ENCODE peak calls at places on chromosomes 2 and 18, in four cellular contexts. V is HCT116, D is ovary, O is IMR-90. B is an unnamed sample.

GRCh38 chr2:69493268-69493667 is 56.0 kb upstream of the NFU1 start:
- DNase-seq in D (no peak), V (no peak), O (no peak), B (no peak)

GRCh38 chr2:145114726-145115125 is 594.8 kb upstream of the ZEB2 start:
- DNase-seq in V (no peak), D (no peak), O (no peak), B (no peak)

GRCh38 chr2:78992451-78992806 is 33.1 kb upstream of the REG3G start:
- DNase-seq in V (no peak), D (no peak), O (no peak), B (no peak)

GRCh38 chr2:175366814-175367213 is 185.3 kb upstream of the ATP5MC3 start:
- DNase-seq in V (peak; percentile 38), O (peak; percentile 43), D (no peak), B (no peak)

GRCh38 chr2:67448648-67449047 is 51.5 kb downstream of the ETAA1 start:
- DNase-seq in V (no peak), O (no peak), D (no peak), B (no peak)

GRCh38 chr2:233793465-233794127 is 15.5 kb downstream of the MROH2A start:
- DNase-seq in D (no peak), V (no peak), O (no peak), B (no peak)

GRCh38 chr18:13558790-13559189 is 167.6 kb downstream of the FAM210A start:
- DNase-seq in D (no peak), V (no peak), O (no peak), B (no peak)

GRCh38 chr2:42558827-42559226 is 9.6 kb upstream of the MTA3 start:
- DNase-seq in D (no peak), O (no peak), V (peak; percentile 3), B (no peak)

GRCh38 chr2:135238651-135239050 is 186.6 kb downstream of the RAB3GAP1 start:
- DNase-seq in D (no peak), V (no peak), O (no peak), B (no peak)

GRCh38 chr2:190533968-190534309 is 583 bp downstream of the NEMP2 start:
- DNase-seq in V (no peak), D (no peak), O (no peak), B (no peak)

GRCh38 chr2:32745191-32745590 is 117.3 kb downstream of the TTC27 start:
- DNase-seq in D (no peak), V (no peak), O (peak; percentile 88), B (no peak)

DNA sequence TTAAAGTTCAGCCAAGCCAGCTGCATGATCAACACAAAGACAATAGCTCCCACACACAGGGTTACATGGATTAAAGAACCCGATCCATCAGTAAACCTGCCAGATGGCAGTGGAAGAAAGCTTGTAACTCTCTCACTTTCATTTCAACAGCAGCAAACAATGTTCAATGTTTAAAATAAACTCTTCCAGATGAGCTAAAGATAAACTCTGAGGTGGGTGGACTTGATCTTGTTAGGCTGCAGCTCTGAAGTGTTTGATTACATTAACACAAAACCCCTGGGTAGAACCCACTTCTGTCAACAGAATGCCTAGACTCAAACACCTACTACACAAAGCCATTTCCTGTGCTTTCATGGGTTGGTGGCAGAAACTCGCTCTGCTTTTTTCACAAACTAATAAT is 13.9 kb downstream of the RDH14 start:
- DNase-seq in D (no peak), V (no peak), O (peak; percentile 19), B (no peak)
- H3K27ac ChIP-seq in D (no peak overlapping the region), V (no peak overlapping the region), O (no peak overlapping the region), B (no peak overlapping the region)

GRCh38 chr2:60446413-60447358 is 106.8 kb downstream of the BCL11A start:
- DNase-seq in D (no peak), V (no peak), O (no peak), B (no peak)
- TF ChIP-seq POLR2A in D (no peak), V (no peak), O (no peak), B (no peak)

GRCh38 chr2:101733257-101733993 is 35.9 kb downstream of the MAP4K4 start:
- DNase-seq in V (no peak), D (peak; percentile 27), O (no peak), B (no peak)

GRCh38 chr2:101732773-101733256 is 35.3 kb downstream of the MAP4K4 start:
- DNase-seq in V (no peak), O (no peak), D (no peak), B (no peak)

GRCh38 chr2:101735166-101735533 is 37.6 kb downstream of the MAP4K4 start:
- DNase-seq in D (no peak), V (no peak), O (no peak), B (no peak)

GRCh38 chr2:101736233-101736632 is 38.7 kb downstream of the MAP4K4 start:
- DNase-seq in D (no peak), O (no peak), V (no peak), B (no peak)

DNA sequence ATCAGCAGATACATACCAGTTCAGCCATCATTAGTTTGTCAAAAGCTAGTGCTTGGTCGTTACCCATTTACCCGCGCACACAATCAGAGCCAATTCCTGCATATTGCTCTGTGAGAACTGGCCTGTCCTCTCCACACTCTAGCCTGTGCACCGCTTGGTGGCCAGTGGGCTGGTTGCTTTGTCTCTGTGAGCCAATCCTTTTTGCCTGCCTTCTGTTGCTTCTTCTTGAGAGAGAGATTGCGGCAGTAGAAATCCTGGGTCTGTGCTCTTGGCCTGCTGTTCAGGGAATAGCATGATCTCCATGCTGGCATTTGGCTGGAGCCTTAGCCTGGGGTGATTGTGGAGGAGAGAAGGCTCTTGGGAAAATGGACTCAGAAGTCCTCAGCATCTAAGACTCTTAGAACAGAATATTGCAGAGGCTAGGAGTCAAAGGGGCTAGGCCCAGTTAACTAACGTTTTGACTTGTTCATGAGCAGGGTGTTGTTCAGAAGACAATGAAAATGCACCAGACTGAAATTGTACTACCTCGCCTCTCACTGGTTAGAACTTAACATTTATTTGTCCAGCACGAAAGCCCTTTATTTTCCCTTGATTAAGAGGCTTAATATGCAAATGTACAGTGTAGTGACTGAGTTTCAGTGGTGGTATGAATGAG is 37.1 kb downstream of the MAP4K4 start:
- DNase-seq in D (no peak), V (no peak), O (no peak), B (no peak)
- H3K4me1 ChIP-seq in D (peaks cover 39% of the 10 kb centered on the region), V (peaks cover 4% of the 10 kb centered on the region), O (peaks cover 31% of the 10 kb centered on the region), B (peaks cover 26% of the 10 kb centered on the region)

DNA sequence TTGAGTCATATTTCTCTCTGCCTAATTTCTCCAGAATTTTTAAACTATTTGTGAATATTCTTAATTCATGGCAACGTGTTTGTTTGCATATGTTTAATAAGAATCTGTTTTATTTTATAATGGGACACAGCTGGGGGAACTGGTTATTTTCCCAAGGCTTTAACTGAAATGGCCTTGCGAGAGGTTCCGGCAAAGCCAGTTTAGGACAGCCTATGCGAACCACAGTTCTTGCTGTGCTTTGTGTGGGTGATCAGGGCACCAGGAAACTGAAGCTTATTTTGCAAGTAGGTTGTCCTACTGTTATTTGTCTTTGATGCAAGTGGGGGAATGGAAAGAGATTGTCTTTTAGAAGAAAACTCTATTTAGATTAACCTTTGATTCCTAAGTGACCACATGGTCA is 6.5 kb downstream of the ANKMY1 start:
- DNase-seq in V (no peak), D (no peak), O (no peak), B (no peak)
- H3K27ac ChIP-seq in V (no peak overlapping the region), D (no peak overlapping the region), O (no peak overlapping the region), B (no peak overlapping the region)

GRCh38 chr2:24046930-24047702 is at the start of gene WDCP:
- DNase-seq in V (peak; percentile 95), D (peak; percentile 92), O (peak; percentile 99), B (peak; percentile 98)
- TF ChIP-seq POLR2A in V (peak; percentile 86), D (peak; percentile 40), O (peak; percentile 79), B (peak; percentile 43)

DNA sequence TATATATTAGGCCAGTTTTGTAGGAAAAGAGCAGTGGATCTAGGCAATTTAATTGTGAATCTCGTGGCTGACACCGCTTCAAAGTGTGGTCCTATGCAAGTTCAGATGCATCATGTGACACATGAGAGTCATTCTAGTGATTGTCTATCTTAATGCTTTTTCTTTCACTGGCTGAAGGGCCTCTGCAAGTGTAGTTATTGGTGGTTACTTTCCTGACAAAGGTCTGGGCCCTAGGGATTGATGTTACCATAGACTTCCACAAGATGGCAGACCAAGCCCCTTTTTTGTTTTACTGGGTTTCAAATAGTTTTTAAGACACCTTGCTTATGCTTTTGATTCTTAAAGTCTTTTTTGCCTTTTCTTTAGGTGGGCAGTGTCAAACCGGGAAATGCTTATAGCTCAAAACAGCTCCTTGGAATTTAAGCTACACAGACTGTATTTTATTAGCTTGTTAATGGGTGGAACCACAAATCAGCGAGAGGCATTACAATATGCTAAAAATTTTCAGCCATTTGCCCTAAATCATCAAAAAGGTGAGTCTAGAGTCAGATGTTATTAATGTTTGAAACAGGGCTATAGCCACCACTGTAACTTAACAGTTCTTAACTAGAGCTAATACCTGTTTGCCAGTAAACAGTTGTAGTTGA is 25.9 kb downstream of the CD8A start:
- DNase-seq in O (peak; percentile 49), D (no peak), V (peak; percentile 37), B (no peak)
- H3K4me1 ChIP-seq in O (no peaks in the 10 kb centered on the region), D (no peaks in the 10 kb centered on the region), V (no peaks in the 10 kb centered on the region), B (no peaks in the 10 kb centered on the region)

GRCh38 chr2:460861-461260 is 173.0 kb upstream of the ALKAL2 start:
- DNase-seq in D (no peak), O (no peak), V (no peak), B (no peak)
- H3K27ac ChIP-seq in D (no peak overlapping the region), O (no peak overlapping the region), V (no peak overlapping the region), B (no peak overlapping the region)

GRCh38 chr2:215796160-215796559 is 217.2 kb downstream of the MREG start:
- DNase-seq in O (peak; percentile 66), V (no peak), D (no peak), B (no peak)
- TF ChIP-seq POLR2A in O (no peak), V (no peak), D (no peak), B (no peak)

GRCh38 chr2:88841224-88841929 is 149.9 kb downstream of the RPIA start:
- DNase-seq in V (no peak), D (no peak), O (no peak), B (no peak)
- H3K4me1 ChIP-seq in V (no peaks in the 10 kb centered on the region), D (no peaks in the 10 kb centered on the region), O (no peaks in the 10 kb centered on the region), B (no peaks in the 10 kb centered on the region)

GRCh38 chr2:85651097-85651496 is 16.9 kb downstream of the SFTPB start:
- DNase-seq in O (no peak), V (no peak), D (no peak), B (no peak)

GRCh38 chr2:85648619-85649018 is 19.4 kb downstream of the SFTPB start:
- DNase-seq in V (no peak), D (no peak), O (peak; percentile 70), B (no peak)

GRCh38 chr2:85647823-85648526 is 20.0 kb downstream of the SFTPB start:
- DNase-seq in D (no peak), V (no peak), O (no peak), B (no peak)

GRCh38 chr2:85650456-85650855 is 17.5 kb downstream of the SFTPB start:
- DNase-seq in D (no peak), O (no peak), V (no peak), B (no peak)

GRCh38 chr2:85649201-85650190 is 18.5 kb downstream of the SFTPB start:
- DNase-seq in O (peak; percentile 79), D (no peak), V (no peak), B (no peak)
- H3K27ac ChIP-seq in O (peak overlapping the region; percentile 100), D (no peak overlapping the region), V (no peak overlapping the region), B (no peak overlapping the region)

B was measured in suprapubic skin.